ENCODE peak calls at places on chromosomes 11 and 22, in four cellular contexts. R, G, I and M are unnamed samples. For H3K9me3, the result is how much of the 10 kb centered on the place peaks cover.

GRCh38 chr22:44574057-44574456 is 76.0 kb upstream of the RTL6 start:
- DNase-seq in R (peak), G (peak), I (peak), M (peak)

GRCh38 chr22:35400335-35400680 is 368 bp downstream of the MCM5 start:
- DNase-seq in R (no peak), G (no peak), I (no peak), M (no peak)

GRCh38 chr11:119115484-119116234 is 5.7 kb upstream of the HINFP start:
- DNase-seq in R (peak), G (peak), I (no peak), M (peak)

GRCh38 chr11:46121724-46122477 is 647 bp upstream of the PHF21A start:
- DNase-seq in R (peak), G (peak), I (peak), M (peak)

GRCh38 chr11:12377106-12377823 is at the start of gene PARVA:
- DNase-seq in R (peak), G (peak), I (peak), M (peak)

GRCh38 chr11:14372011-14372410 is 13.0 kb upstream of the RRAS2 start:
- DNase-seq in R (no peak), G (no peak), I (no peak), M (no peak)

GRCh38 chr11:87176044-87176443 is 138.3 kb downstream of the TMEM135 start:
- DNase-seq in R (no peak), G (no peak), I (no peak), M (no peak)

GRCh38 chr11:112293614-112294013 is 33.0 kb upstream of the PLET1 start:
- DNase-seq in R (no peak), G (peak), I (no peak), M (peak)

GRCh38 chr11:69636512-69636866 is 4.5 kb upstream of the CCND1 start:
- DNase-seq in R (peak), G (peak), I (peak), M (peak)

GRCh38 chr11:6402561-6402981 is 12.3 kb downstream of the SMPD1 start:
- DNase-seq in R (peak), G (no peak), I (no peak), M (no peak)

GRCh38 chr11:11207428-11207827 is 145.6 kb downstream of the CSNK2A3 start:
- DNase-seq in R (no peak), G (no peak), I (no peak), M (no peak)

GRCh38 chr11:47248304-47248663 is 330 bp downstream of the ACP2 start:
- DNase-seq in R (no peak), G (no peak), I (no peak), M (no peak)

GRCh38 chr22:41234815-41235687 is 5.7 kb downstream of the CHADL start:
- DNase-seq in R (no peak), G (no peak), I (no peak), M (no peak)

GRCh38 chr11:113289341-113290187 is 24.8 kb upstream of the TTC12 start:
- DNase-seq in R (peak), G (peak), I (peak), M (peak)

GRCh38 chr11:125990244-125990643 is 44.4 kb downstream of the VSIG10L2 start:
- DNase-seq in R (peak), G (peak), I (no peak), M (peak)

GRCh38 chr11:116687458-116688201 is 85.2 kb downstream of the BUD13 start:
- DNase-seq in R (no peak), G (no peak), I (no peak), M (no peak)

GRCh38 chr11:85918910-85919794 is 64.0 kb downstream of the CCDC83 start:
- DNase-seq in R (no peak), G (no peak), I (no peak), M (no peak)

GRCh38 chr11:32092581-32093170 is 1.8 kb downstream of the RCN1 start:
- DNase-seq in R (no peak), G (no peak), I (no peak), M (no peak)

GRCh38 chr11:67303132-67303988 is at the start of gene SSH3:
- DNase-seq in R (peak), G (peak), I (peak), M (peak)

GRCh38 chr11:32333335-32333991 is 101.9 kb downstream of the WT1 start:
- DNase-seq in R (peak), G (peak), I (peak), M (peak)

GRCh38 chr11:46417711-46418110 is 26.1 kb upstream of the CHRM4 start:
- DNase-seq in R (no peak), G (no peak), I (no peak), M (no peak)

GRCh38 chr11:13963949-13964770 is 1.6 kb downstream of the SPON1 start:
- DNase-seq in R (no peak), G (no peak), I (no peak), M (peak)

GRCh38 chr22:47209547-47210023 is 447.1 kb downstream of the TBC1D22A start:
- DNase-seq in R (peak), G (no peak), I (no peak), M (no peak)

GRCh38 chr22:47207846-47208554 is 445.6 kb downstream of the TBC1D22A start:
- DNase-seq in R (peak), G (no peak), I (no peak), M (no peak)

GRCh38 chr22:47210686-47211085 is 448.2 kb downstream of the TBC1D22A start:
- DNase-seq in R (no peak), G (no peak), I (no peak), M (no peak)

GRCh38 chr22:47210112-47210657 is 447.7 kb downstream of the TBC1D22A start:
- DNase-seq in R (no peak), G (no peak), I (no peak), M (no peak)

DNA sequence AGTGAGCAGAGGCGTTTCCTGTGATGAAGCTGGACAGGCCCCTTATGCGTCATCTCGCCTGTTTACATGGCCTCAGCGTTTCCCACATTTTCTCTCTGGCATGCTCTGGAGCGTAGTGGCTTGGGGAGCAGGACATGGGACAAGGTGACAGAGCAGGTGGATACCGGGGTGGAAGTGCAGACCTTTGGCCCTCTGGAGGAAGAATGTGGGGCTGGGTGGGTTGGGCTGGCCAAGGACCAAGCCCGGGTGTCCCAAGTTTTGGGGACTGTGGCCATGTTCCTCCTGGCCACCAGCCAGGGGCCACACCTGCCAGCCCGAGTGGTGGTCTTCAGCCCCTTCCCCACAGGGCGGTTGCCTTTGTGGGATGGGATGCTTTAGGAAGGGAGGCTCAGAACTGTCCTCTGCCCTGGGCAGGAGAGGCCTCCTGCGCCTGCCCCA is 446.6 kb downstream of the TBC1D22A start:
- DNase-seq in R (no peak), G (no peak), I (no peak), M (no peak)
- H3K9me3 ChIP-seq in R (under half), G (under half), I (under half), M (under half)

GRCh38 chr11:5007561-5007960 is 12.9 kb downstream of the OR51L1 start:
- DNase-seq in R (no peak), G (no peak), I (no peak), M (no peak)
- TF ChIP-seq POLR2A in R (no peak), G (no peak), I (no peak), M (no peak)

GRCh38 chr22:49417833-49418232 is 409.8 kb downstream of the BRD1 start:
- DNase-seq in R (no peak), G (no peak), I (no peak), M (no peak)

GRCh38 chr22:49419661-49420060 is 408.0 kb downstream of the BRD1 start:
- DNase-seq in R (no peak), G (no peak), I (no peak), M (no peak)

GRCh38 chr22:49418943-49419342 is 408.7 kb downstream of the BRD1 start:
- DNase-seq in R (no peak), G (no peak), I (no peak), M (no peak)

GRCh38 chr22:49417326-49417725 is 410.3 kb downstream of the BRD1 start:
- DNase-seq in R (no peak), G (no peak), I (no peak), M (no peak)

GRCh38 chr22:49418341-49418894 is 409.3 kb downstream of the BRD1 start:
- DNase-seq in R (no peak), G (no peak), I (no peak), M (no peak)
- H3K9me3 ChIP-seq in R (under half), G (under half), I (under half), M (under half)

GRCh38 chr11:128501576-128502549 is 85.5 kb downstream of the ETS1 start:
- DNase-seq in R (no peak), G (peak), I (no peak), M (peak)
- TF ChIP-seq POLR2A in R (no peak), G (no peak), I (no peak), M (no peak)